ENCODE peak calls at places on chromosomes 16 and 17, in ten cellular contexts. S is NCI-H510A; X is nephron progenitor cell; Y is T-helper 1 cell; Z is NCI-H1092 treated with DMSO at 0.1 percent for 48 hours; R is effector memory CD4-positive, alpha-beta T cell; F is left cardiac atrium; Q is C1 segment of cervical spinal cord; N is NCI-H1417; M is Peyer's patch. D is an unnamed sample.

GRCh38 chr17:50533720-50534148 is 1.2 kb downstream of the EPN3 start:
- DNase-seq in S (peak), X (no peak), M (peak), N (peak), Q (no peak), F (peak), R (no peak), Z (peak), Y (no peak), D (no peak)

GRCh38 chr17:43094129-43094834 is 30.9 kb downstream of the BRCA1 start:
- DNase-seq in X (no peak), N (no peak), F (no peak), Q (no peak), M (no peak), Y (no peak), R (no peak), S (no peak), Z (no peak), D (no peak)

GRCh38 chr17:49434821-49435581 is 20.3 kb upstream of the PHB1 start:
- DNase-seq in X (peak), S (no peak), M (peak), Y (no peak), F (peak), Q (peak), R (peak), N (peak), Z (peak), D (peak)

GRCh38 chr17:15657868-15658775 is 26.0 kb downstream of the TRIM16 start:
- DNase-seq in Y (no peak), M (no peak), Q (no peak), S (no peak), R (no peak), N (no peak), Z (no peak), F (no peak), X (no peak), D (no peak)

GRCh38 chr16:72124761-72125634 is 31.4 kb downstream of the DHX38 start:
- DNase-seq in Y (peak), S (peak), R (no peak), M (peak), N (peak), Q (peak), X (peak), Z (peak), F (peak), D (peak)

GRCh38 chr17:19341641-19342610 is 20.6 kb downstream of the B9D1 start:
- DNase-seq in Y (no peak), M (peak), R (no peak), Q (no peak), F (no peak), X (no peak), Z (no peak), N (no peak), S (no peak), D (no peak)

GRCh38 chr16:54069601-54070239 is 216.9 kb downstream of the IRX3 start:
- DNase-seq in N (no peak), M (no peak), X (no peak), F (no peak), R (no peak), S (no peak), Z (no peak), Q (no peak), Y (no peak), D (no peak)

GRCh38 chr17:72863511-72864175 is 228.8 kb downstream of the SLC39A11 start:
- DNase-seq in M (no peak), F (no peak), R (no peak), N (peak), Y (no peak), S (no peak), Z (no peak), Q (no peak), X (no peak), D (peak)

GRCh38 chr17:72422505-72423285 is 301.9 kb downstream of the SOX9 start:
- DNase-seq in R (no peak), Z (no peak), Q (peak), S (no peak), Y (peak), M (peak), N (no peak), X (peak), F (peak), D (no peak)

D was measured in glutamatergic neuron.